ENCODE peak calls at places on chromosomes 4 and X, in six cellular contexts. One of them, this sample, is unnamed.

GRCh38 chrX:74449937-74450330 is 28.6 kb downstream of the SLC16A2 start:
- DNase-seq in RPMI7951: peak
- DNase-seq in Caki2: no peak
- DNase-seq in activated B cell treated with CpG ODN at 0.5 μM for 24 hours: no peak
- DNase-seq in IMR-90: peak
- DNase-seq in EL: peak
- DNase-seq in this sample: no peak

GRCh38 chr4:60683953-60684352 is 516.2 kb upstream of the ADGRL3 start:
- DNase-seq in activated B cell treated with CpG ODN at 0.5 μM for 24 hours: no peak
- DNase-seq in Caki2: no peak
- DNase-seq in EL: peak
- DNase-seq in IMR-90: peak
- DNase-seq in RPMI7951: no peak
- DNase-seq in this sample: no peak

GRCh38 chrX:107675823-107676555 is 47.7 kb downstream of the PRPS1 start:
- DNase-seq in Caki2: no peak
- DNase-seq in EL: no peak
- DNase-seq in RPMI7951: no peak
- DNase-seq in IMR-90: peak
- DNase-seq in activated B cell treated with CpG ODN at 0.5 μM for 24 hours: peak
- DNase-seq in this sample: no peak

GRCh38 chrX:151754641-151755215 is 20.2 kb downstream of the CNGA2 start:
- DNase-seq in RPMI7951: peak
- DNase-seq in Caki2: peak
- DNase-seq in activated B cell treated with CpG ODN at 0.5 μM for 24 hours: no peak
- DNase-seq in EL: no peak
- DNase-seq in IMR-90: no peak
- DNase-seq in this sample: no peak

GRCh38 chrX:21657318-21658151 is 595 bp downstream of the KLHL34 start:
- DNase-seq in Caki2: no peak
- DNase-seq in IMR-90: no peak
- DNase-seq in activated B cell treated with CpG ODN at 0.5 μM for 24 hours: no peak
- DNase-seq in EL: no peak
- DNase-seq in RPMI7951: no peak
- DNase-seq in this sample: no peak

GRCh38 chr4:54941994-54942552 is 183.3 kb downstream of the KDR start:
- DNase-seq in RPMI7951: no peak
- DNase-seq in IMR-90: no peak
- DNase-seq in Caki2: no peak
- DNase-seq in activated B cell treated with CpG ODN at 0.5 μM for 24 hours: no peak
- DNase-seq in EL: no peak
- DNase-seq in this sample: no peak

GRCh38 chrX:9745417-9746115 is 20.1 kb downstream of the GPR143 start:
- DNase-seq in RPMI7951: peak
- DNase-seq in IMR-90: peak
- DNase-seq in activated B cell treated with CpG ODN at 0.5 μM for 24 hours: no peak
- DNase-seq in EL: peak
- DNase-seq in Caki2: no peak
- DNase-seq in this sample: no peak

GRCh38 chr4:93469560-93469959 is 359.0 kb upstream of the ATOH1 start:
- DNase-seq in activated B cell treated with CpG ODN at 0.5 μM for 24 hours: no peak
- DNase-seq in Caki2: no peak
- DNase-seq in IMR-90: no peak
- DNase-seq in RPMI7951: no peak
- DNase-seq in EL: no peak
- DNase-seq in this sample: no peak

GRCh38 chr4:8830611-8831200 is 40.9 kb downstream of the HMX1 start:
- DNase-seq in RPMI7951: no peak
- DNase-seq in Caki2: no peak
- DNase-seq in IMR-90: no peak
- DNase-seq in EL: no peak
- DNase-seq in activated B cell treated with CpG ODN at 0.5 μM for 24 hours: peak
- DNase-seq in this sample: no peak

GRCh38 chr4:123352240-123352945 is 44.2 kb upstream of the SPRY1 start:
- DNase-seq in IMR-90: peak
- DNase-seq in Caki2: no peak
- DNase-seq in activated B cell treated with CpG ODN at 0.5 μM for 24 hours: no peak
- DNase-seq in EL: no peak
- DNase-seq in RPMI7951: peak
- DNase-seq in this sample: peak

GRCh38 chr4:145069361-145069760 is 28.6 kb downstream of the ANAPC10 start:
- DNase-seq in Caki2: no peak
- DNase-seq in IMR-90: peak
- DNase-seq in activated B cell treated with CpG ODN at 0.5 μM for 24 hours: no peak
- DNase-seq in RPMI7951: peak
- DNase-seq in EL: peak
- DNase-seq in this sample: no peak

GRCh38 chrX:19799319-19800182 is 87.8 kb downstream of the SH3KBP1 start:
- DNase-seq in IMR-90: peak
- DNase-seq in EL: peak
- DNase-seq in RPMI7951: peak
- DNase-seq in activated B cell treated with CpG ODN at 0.5 μM for 24 hours: no peak
- DNase-seq in Caki2: no peak
- DNase-seq in this sample: no peak

GRCh38 chr4:125323547-125324100 is 8.9 kb downstream of the FAT4 start:
- DNase-seq in RPMI7951: no peak
- DNase-seq in IMR-90: peak
- DNase-seq in EL: peak
- DNase-seq in activated B cell treated with CpG ODN at 0.5 μM for 24 hours: no peak
- DNase-seq in Caki2: peak
- DNase-seq in this sample: peak

GRCh38 chrX:30620980-30621716 is 32.1 kb upstream of the GK start:
- DNase-seq in Caki2: peak
- DNase-seq in EL: peak
- DNase-seq in IMR-90: peak
- DNase-seq in RPMI7951: peak
- DNase-seq in activated B cell treated with CpG ODN at 0.5 μM for 24 hours: no peak
- DNase-seq in this sample: peak

GRCh38 chrX:72045552-72046277 is 86.0 kb downstream of the RTL5 start:
- DNase-seq in IMR-90: no peak
- DNase-seq in RPMI7951: peak
- DNase-seq in Caki2: peak
- DNase-seq in activated B cell treated with CpG ODN at 0.5 μM for 24 hours: no peak
- DNase-seq in EL: no peak
- DNase-seq in this sample: peak

GRCh38 chrX:8144925-8145324 is 26.1 kb downstream of the VCX2 start:
- DNase-seq in activated B cell treated with CpG ODN at 0.5 μM for 24 hours: no peak
- DNase-seq in IMR-90: no peak
- DNase-seq in EL: no peak
- DNase-seq in RPMI7951: no peak
- DNase-seq in Caki2: no peak
- DNase-seq in this sample: no peak

GRCh38 chr4:98181815-98182214 is 38.5 kb upstream of the STPG2 start:
- DNase-seq in EL: peak
- DNase-seq in RPMI7951: no peak
- DNase-seq in Caki2: no peak
- DNase-seq in IMR-90: peak
- DNase-seq in activated B cell treated with CpG ODN at 0.5 μM for 24 hours: no peak
- DNase-seq in this sample: no peak

GRCh38 chr4:6727081-6727942 is 11.3 kb downstream of the BLOC1S4 start:
- DNase-seq in EL: no peak
- DNase-seq in RPMI7951: peak
- DNase-seq in activated B cell treated with CpG ODN at 0.5 μM for 24 hours: no peak
- DNase-seq in IMR-90: no peak
- DNase-seq in Caki2: no peak
- DNase-seq in this sample: no peak

GRCh38 chr4:109977854-109978501 is 65.3 kb downstream of the EGF start:
- DNase-seq in EL: peak
- DNase-seq in IMR-90: peak
- DNase-seq in RPMI7951: peak
- DNase-seq in Caki2: no peak
- DNase-seq in activated B cell treated with CpG ODN at 0.5 μM for 24 hours: no peak
- DNase-seq in this sample: peak

GRCh38 chr4:184746532-184746870 is 12.6 kb upstream of the CENPU start:
- DNase-seq in EL: peak
- DNase-seq in RPMI7951: peak
- DNase-seq in activated B cell treated with CpG ODN at 0.5 μM for 24 hours: no peak
- DNase-seq in Caki2: peak
- DNase-seq in IMR-90: peak
- DNase-seq in this sample: peak

GRCh38 chrX:130158311-130158710 is 7.3 kb downstream of the AIFM1 start:
- DNase-seq in EL: no peak
- DNase-seq in activated B cell treated with CpG ODN at 0.5 μM for 24 hours: no peak
- DNase-seq in RPMI7951: no peak
- DNase-seq in Caki2: no peak
- DNase-seq in IMR-90: no peak
- DNase-seq in this sample: no peak

This sample was measured in kidney glomerular epithelial cell.